ENCODE peak calls at places on chromosomes 5 and 9, in six cellular contexts. N is K562, Y is HCT116, P is H1, O is HepG2, A is GM12878. L is an unnamed sample.
A peak's percentile ranks its signal among the peaks of the same experiment; 100 is the strongest.

GRCh38 chr5:63686938-63687337 is 275.3 kb downstream of the HTR1A start:
- DNase-seq in A (no peak), O (no peak), P (no peak), Y (no peak), N (no peak), L (no peak)

GRCh38 chr9:80866576-80867227 is 822.6 kb downstream of the TLE1 start:
- DNase-seq in A (no peak), P (no peak), Y (no peak), O (no peak), N (no peak), L (no peak)

GRCh38 chr5:76083555-76084495 is 642 bp downstream of the SV2C start:
- DNase-seq in N (no peak), Y (no peak), O (no peak), P (peak; percentile 74), A (no peak), L (no peak)

GRCh38 chr9:121567142-121568100 is 67.8 kb upstream of the GGTA1 start:
- DNase-seq in O (no peak), A (no peak), Y (no peak), P (no peak), N (no peak), L (peak; percentile 46)

GRCh38 chr9:131668439-131669233 is 71.2 kb downstream of the RAPGEF1 start:
- DNase-seq in N (peak; percentile 31), O (peak; percentile 32), P (no peak), A (peak; percentile 62), Y (no peak), L (peak; percentile 80)

GRCh38 chr5:67897431-67897830 is 318.1 kb upstream of the PIK3R1 start:
- DNase-seq in A (no peak), P (no peak), Y (no peak), O (no peak), N (no peak), L (no peak)

GRCh38 chr5:180026320-180026719 is 45.2 kb downstream of the RNF130 start:
- DNase-seq in O (peak; percentile 30), Y (no peak), P (no peak), A (no peak), N (peak; percentile 29), L (peak; percentile 89)

GRCh38 chr9:126591083-126591482 is 22.6 kb upstream of the LMX1B start:
- DNase-seq in N (peak; percentile 54), Y (no peak), A (no peak), O (no peak), P (no peak), L (no peak)

GRCh38 chr9:69874301-69875060 is 53.9 kb downstream of the CFAP95 start:
- DNase-seq in N (no peak), O (no peak), P (no peak), A (no peak), Y (no peak), L (peak; percentile 32)

GRCh38 chr9:27398982-27399653 is 102.2 kb upstream of the EQTN start:
- DNase-seq in P (no peak), N (no peak), A (no peak), O (no peak), Y (no peak), L (no peak)

GRCh38 chr5:218457-219289 is 553 bp downstream of the SDHA start:
- DNase-seq in Y (no peak), P (no peak), O (peak; percentile 24), A (no peak), N (peak; percentile 55), L (peak; percentile 56)

GRCh38 chr9:5265939-5266338 is 34.7 kb downstream of the INSL4 start:
- DNase-seq in P (peak; percentile 49), O (no peak), Y (no peak), A (no peak), N (peak; percentile 4), L (no peak)
- TF ChIP-seq POLR2AphosphoS5 in P (no peak), O (no peak), Y (no peak), A (no peak), N (no peak), L (no peak)

GRCh38 chr5:101678494-101679193 is 617.4 kb downstream of the SLCO4C1 start:
- DNase-seq in P (peak; percentile 92), Y (peak; percentile 59), O (peak; percentile 52), A (peak; percentile 7), N (peak; percentile 18), L (peak; percentile 71)
- H2AFZ ChIP-seq in P (peak overlapping the region; percentile 98), Y (peak overlapping the region; percentile 99), O (no peak overlapping the region), A (no peak overlapping the region), N (no peak overlapping the region), L (peak overlapping the region; percentile 26)

DNA sequence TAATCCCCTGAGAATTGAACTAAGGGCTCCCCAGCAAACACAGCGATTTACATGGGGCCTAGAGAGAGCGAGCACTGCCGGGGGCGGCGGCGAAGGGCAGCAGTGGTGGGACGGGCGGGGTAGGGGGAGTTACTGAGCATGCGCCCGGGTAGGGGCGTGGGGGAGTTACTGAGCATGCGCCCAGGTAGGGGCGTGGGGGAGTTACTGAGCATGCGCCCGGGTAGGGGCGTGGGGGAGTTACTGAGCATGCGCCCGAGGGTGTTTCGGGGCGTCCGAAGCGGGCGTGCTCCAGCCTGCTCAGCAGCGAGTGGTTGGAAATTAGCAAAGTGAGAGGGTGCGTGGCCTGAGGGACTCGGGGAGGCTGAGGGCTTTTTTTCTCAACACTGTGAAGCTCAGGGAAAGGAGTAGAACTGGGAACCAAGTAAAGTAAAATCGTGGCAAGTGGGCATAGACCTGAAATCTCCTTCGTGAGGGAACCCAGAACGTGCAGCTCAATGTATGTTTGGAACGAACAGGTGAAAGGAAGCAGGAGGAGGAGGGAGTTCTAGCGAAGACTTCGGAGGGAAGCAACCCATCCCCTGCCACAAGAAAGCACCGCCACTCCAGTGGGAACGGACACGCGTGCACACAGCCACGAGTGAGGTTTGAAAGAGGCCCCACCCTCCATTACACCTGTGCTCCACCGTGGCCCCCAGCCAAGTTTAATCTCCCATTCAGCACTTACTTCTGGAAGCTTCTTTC is 255.5 kb downstream of the DOCK8 start:
- DNase-seq in Y (peak; percentile 54), P (peak; percentile 84), O (peak; percentile 81), A (peak; percentile 72), N (peak; percentile 94), L (peak; percentile 90)
- TF ChIP-seq POLR2A in Y (peak; percentile 97), P (no peak), O (peak; percentile 91), A (peak; percentile 80), N (peak; percentile 72), L (peak; percentile 58)

DNA sequence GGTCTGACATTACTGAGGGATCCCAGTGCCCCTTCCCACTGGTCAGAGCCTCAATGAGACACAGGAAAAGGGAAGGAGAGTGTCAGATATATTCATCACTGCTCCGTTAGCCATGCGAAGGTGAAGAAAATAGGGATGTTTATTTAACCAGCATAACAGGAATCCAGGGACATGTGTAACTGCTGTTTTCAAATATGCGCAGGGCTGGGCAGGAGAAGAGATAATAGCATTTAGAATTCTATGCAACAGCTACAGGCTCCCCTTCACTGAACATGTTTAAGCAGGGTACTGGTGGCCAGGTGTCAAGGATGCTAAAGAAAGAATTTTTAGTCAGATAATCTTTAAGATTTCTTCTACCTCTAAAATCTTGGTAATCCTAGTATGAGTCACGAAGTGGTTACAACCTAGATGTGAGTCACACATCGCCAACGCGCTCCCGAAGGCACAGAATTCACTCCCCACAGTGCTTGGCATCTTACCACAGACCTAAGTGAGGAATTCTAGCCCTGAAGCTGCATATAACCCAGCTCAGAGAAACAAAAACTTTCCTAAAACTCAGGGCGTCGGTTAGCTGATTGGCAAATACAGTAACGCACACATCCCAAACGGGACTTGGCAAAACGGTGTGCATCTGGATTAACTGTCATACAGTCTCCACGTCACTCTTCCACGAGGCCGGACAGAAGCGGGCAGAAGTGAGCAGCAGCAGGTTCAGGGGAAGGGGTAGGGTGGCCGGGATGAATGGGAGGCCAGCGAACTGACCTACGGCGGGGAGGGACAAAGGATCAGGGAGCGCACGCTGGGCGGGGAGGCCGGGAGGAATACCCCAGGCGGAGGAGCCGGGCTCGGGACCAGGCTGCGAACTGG is 1.1 kb downstream of the CTNNAL1 start:
- DNase-seq in O (peak; percentile 47), P (no peak), Y (peak; percentile 85), A (no peak), N (peak; percentile 38), L (peak; percentile 91)
- TF ChIP-seq POLR2AphosphoS5 in O (no peak), P (peak; percentile 43), Y (peak; percentile 45), A (no peak), N (no peak), L (no peak)

GRCh38 chr9:113541019-113541900 is 77.7 kb downstream of the RGS3 start:
- DNase-seq in Y (peak; percentile 54), A (no peak), P (peak; percentile 66), O (peak; percentile 37), N (peak; percentile 90), L (peak; percentile 42)
- H2AFZ ChIP-seq in Y (no peak overlapping the region), A (no peak overlapping the region), P (no peak overlapping the region), O (no peak overlapping the region), N (peak overlapping the region; percentile 84), L (no peak overlapping the region)

GRCh38 chr5:138464018-138464387 is 1.3 kb upstream of the EGR1 start:
- DNase-seq in N (peak; percentile 94), A (peak; percentile 76), P (peak; percentile 98), O (peak; percentile 86), Y (peak; percentile 81), L (peak; percentile 96)

GRCh38 chr5:138466900-138467710 is 1.8 kb downstream of the EGR1 start:
- DNase-seq in O (no peak), A (no peak), N (no peak), Y (no peak), P (no peak), L (peak; percentile 1)

GRCh38 chr5:138464388-138465287 is 641 bp upstream of the EGR1 start:
- DNase-seq in O (peak; percentile 97), N (peak; percentile 94), Y (peak; percentile 98), A (peak; percentile 94), P (peak; percentile 98), L (peak; percentile 97)

GRCh38 chr5:138466058-138466899 is 1.0 kb downstream of the EGR1 start:
- DNase-seq in Y (no peak), N (no peak), A (no peak), O (peak; percentile 84), P (no peak), L (peak; percentile 1)

DNA sequence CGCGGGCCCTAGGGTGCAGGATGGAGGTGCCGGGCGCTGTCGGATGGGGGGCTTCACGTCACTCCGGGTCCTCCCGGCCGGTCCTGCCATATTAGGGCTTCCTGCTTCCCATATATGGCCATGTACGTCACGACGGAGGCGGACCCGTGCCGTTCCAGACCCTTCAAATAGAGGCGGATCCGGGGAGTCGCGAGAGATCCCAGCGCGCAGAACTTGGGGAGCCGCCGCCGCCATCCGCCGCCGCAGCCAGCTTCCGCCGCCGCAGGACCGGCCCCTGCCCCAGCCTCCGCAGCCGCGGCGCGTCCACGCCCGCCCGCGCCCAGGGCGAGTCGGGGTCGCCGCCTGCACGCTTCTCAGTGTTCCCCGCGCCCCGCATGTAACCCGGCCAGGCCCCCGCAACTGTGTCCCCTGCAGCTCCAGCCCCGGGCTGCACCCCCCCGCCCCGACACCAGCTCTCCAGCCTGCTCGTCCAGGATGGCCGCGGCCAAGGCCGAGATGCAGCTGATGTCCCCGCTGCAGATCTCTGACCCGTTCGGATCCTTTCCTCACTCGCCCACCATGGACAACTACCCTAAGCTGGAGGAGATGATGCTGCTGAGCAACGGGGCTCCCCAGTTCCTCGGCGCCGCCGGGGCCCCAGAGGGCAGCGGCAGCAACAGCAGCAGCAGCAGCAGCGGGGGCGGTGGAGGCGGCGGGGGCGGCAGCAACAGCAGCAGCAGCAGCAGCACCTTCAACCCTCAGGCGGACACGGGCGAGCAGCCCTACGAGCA is at the start of gene EGR1:
- DNase-seq in P (peak; percentile 69), Y (peak; percentile 85), A (peak; percentile 68), O (peak; percentile 88), N (peak; percentile 85), L (peak; percentile 24)
- TF ChIP-seq POLR2A in P (no peak), Y (peak; percentile 90), A (peak; percentile 96), O (no peak), N (peak; percentile 99), L (peak; percentile 61)